ENCODE peak calls at places on chromosomes 16 and 17, in five cellular contexts. M is IMR-90, E is fibroblast of lung, I is PC-3, Z is mesendoderm. O is an unnamed sample. For H3K4me1, the result is how much of the 10 kb centered on the place peaks cover.

GRCh38 chr17:1375615-1376014 is 24.4 kb downstream of the YWHAE start:
- DNase-seq in M (no peak), E (no peak), I (no peak), Z (no peak), O (no peak)

GRCh38 chr16:10620120-10620519 is 39.7 kb upstream of the EMP2 start:
- DNase-seq in M (no peak), E (no peak), I (no peak), Z (no peak), O (no peak)

GRCh38 chr17:58032691-58033415 is 25.8 kb upstream of the SRSF1 start:
- DNase-seq in M (no peak), E (no peak), I (no peak), Z (peak), O (no peak)

GRCh38 chr17:5035356-5035755 is at the start of gene SLC52A1:
- DNase-seq in M (no peak), E (no peak), I (no peak), Z (no peak), O (no peak)

GRCh38 chr16:81905277-81905676 is 106.0 kb downstream of the SDR42E1 start:
- DNase-seq in M (no peak), E (no peak), I (no peak), Z (peak), O (no peak)

GRCh38 chr16:49409121-49409520 is 35.5 kb downstream of the C16orf78 start:
- DNase-seq in M (no peak), E (no peak), I (no peak), Z (no peak), O (no peak)

GRCh38 chr17:43406676-43407645 is 8.2 kb downstream of the ARL4D start:
- DNase-seq in M (peak), E (peak), I (no peak), Z (peak), O (no peak)

GRCh38 chr17:50195196-50195865 is 6.1 kb downstream of the COL1A1 start:
- DNase-seq in M (peak), E (no peak), I (no peak), Z (no peak), O (no peak)

GRCh38 chr17:19341211-19341631 is 21.3 kb downstream of the B9D1 start:
- DNase-seq in M (no peak), E (no peak), I (no peak), Z (no peak), O (no peak)

GRCh38 chr17:47821031-47821423 is 567 bp downstream of the OSBPL7 start:
- DNase-seq in M (no peak), E (no peak), I (no peak), Z (no peak), O (no peak)

GRCh38 chr17:78086740-78087139 is 41.8 kb downstream of the TMC6 start:
- DNase-seq in M (no peak), E (no peak), I (no peak), Z (no peak), O (no peak)
- H3K4me3 ChIP-seq in M (no peak), E (no peak), I (no peak), Z (no peak), O (no peak)

GRCh38 chr17:64188088-64188487 is 58.1 kb upstream of the ERN1 start:
- DNase-seq in M (no peak), E (no peak), I (no peak), Z (no peak), O (no peak)

GRCh38 chr17:64196626-64197025 is 66.4 kb downstream of the TEX2 start:
- DNase-seq in M (peak), E (peak), I (peak), Z (no peak), O (no peak)

GRCh38 chr17:64190468-64190867 is 60.5 kb upstream of the ERN1 start:
- DNase-seq in M (no peak), E (no peak), I (no peak), Z (no peak), O (no peak)

GRCh38 chr17:64187093-64187895 is 57.4 kb upstream of the ERN1 start:
- DNase-seq in M (no peak), E (no peak), I (no peak), Z (no peak), O (no peak)

GRCh38 chr17:64192588-64192987 is 62.6 kb upstream of the ERN1 start:
- DNase-seq in M (no peak), E (no peak), I (no peak), Z (no peak), O (no peak)
- H3K4me1 ChIP-seq in M (under half), E (under half), I (under half), Z (under half), O (under half)

GRCh38 chr17:76076100-76076764 is 1.7 kb downstream of the GALR2 start:
- DNase-seq in M (no peak), E (no peak), I (no peak), Z (no peak), O (no peak)

GRCh38 chr17:76072149-76072858 is at the start of gene SRP68:
- DNase-seq in M (peak), E (peak), I (peak), Z (peak), O (peak)

GRCh38 chr17:76075364-76076099 is 951 bp downstream of the GALR2 start:
- DNase-seq in M (no peak), E (no peak), I (no peak), Z (peak), O (no peak)

GRCh38 chr17:76076765-76077581 is 2.0 kb upstream of the ZACN start:
- DNase-seq in M (peak), E (no peak), I (no peak), Z (no peak), O (no peak)

GRCh38 chr17:76074390-76075363 is at the start of gene GALR2:
- DNase-seq in M (no peak), E (no peak), I (no peak), Z (no peak), O (peak)
- H3K4me3 ChIP-seq in M (no peak), E (no peak), I (peak), Z (no peak), O (peak)

GRCh38 chr17:17822189-17822978 is 14.4 kb downstream of the SREBF1 start:
- DNase-seq in M (peak), E (peak), I (no peak), Z (no peak), O (no peak)
- H3K4me1 ChIP-seq in M (half or more), E (half or more), I (half or more), Z (under half), O (half or more)

DNA sequence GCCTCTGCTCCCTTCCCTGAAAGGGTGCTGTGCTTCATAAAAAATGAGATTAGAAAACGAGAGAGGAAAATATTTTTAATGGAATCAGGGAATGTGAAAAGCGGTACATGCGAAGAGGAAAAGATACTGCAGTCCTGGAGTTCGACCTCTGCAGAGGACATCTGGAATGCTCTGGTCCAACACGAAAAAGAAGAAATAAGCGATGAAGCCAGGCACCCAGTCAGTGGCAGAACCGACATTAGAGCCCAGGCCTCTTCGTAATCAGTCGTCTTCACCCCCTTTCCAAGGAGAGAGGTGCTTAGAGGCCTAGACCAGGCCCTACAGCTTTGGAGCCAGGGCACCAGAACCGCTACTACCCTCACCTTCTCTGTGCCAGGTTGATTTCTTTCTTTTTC is 459 bp upstream of the MARCHF10 start:
- DNase-seq in M (no peak), E (no peak), I (no peak), Z (no peak), O (no peak)
- H3K4me3 ChIP-seq in M (no peak), E (no peak), I (peak), Z (no peak), O (no peak)

GRCh38 chr17:53527473-53527872 is 295.3 kb upstream of the KIF2B start:
- DNase-seq in M (no peak), E (no peak), I (no peak), Z (peak), O (no peak)
- H3K4me1 ChIP-seq in M (under half), E (under half), I (under half), Z (under half), O (under half)

DNA sequence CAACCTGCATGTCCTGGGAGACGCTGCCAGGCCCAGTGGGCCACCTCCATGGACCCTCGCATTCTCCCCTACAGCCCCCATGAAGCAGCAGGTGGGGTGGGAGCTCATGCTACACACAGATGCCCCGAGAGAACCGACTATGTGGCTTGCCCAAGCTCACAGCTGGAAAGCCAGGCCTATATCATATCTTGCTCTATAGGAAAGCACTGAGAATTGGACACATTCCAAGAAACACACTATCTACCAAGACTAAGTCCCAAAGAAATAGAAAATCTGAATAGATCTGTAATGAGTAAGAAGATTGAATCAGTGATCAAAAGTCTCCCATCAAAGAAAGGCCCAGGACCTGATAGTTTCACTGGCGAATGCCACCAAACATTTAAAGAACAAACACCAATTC is 7.3 kb upstream of the AATK start:
- DNase-seq in M (no peak), E (no peak), I (no peak), Z (no peak), O (no peak)
- H3K4me3 ChIP-seq in M (no peak), E (no peak), I (no peak), Z (no peak), O (no peak)

GRCh38 chr16:88771294-88771772 is 13.7 kb downstream of the PIEZO1 start:
- DNase-seq in M (no peak), E (no peak), I (no peak), Z (no peak), O (no peak)
- H3K4me1 ChIP-seq in M (half or more), E (half or more), I (under half), Z (under half), O (under half)

GRCh38 chr16:66516172-66516807 is 33.6 kb downstream of the TK2 start:
- DNase-seq in M (no peak), E (no peak), I (no peak), Z (no peak), O (no peak)
- H3K4me3 ChIP-seq in M (no peak), E (no peak), I (no peak), Z (no peak), O (no peak)